ENCODE peak calls at places on chromosome 18, in six cellular contexts. P is AG04450, L is left lung, Z is uterus, T is epithelial cell of esophagus, J is fibroblast of villous mesenchyme. M is an unnamed sample.

GRCh38 chr18:33116376-33116775 is 324.1 kb downstream of the CCDC178 start:
- DNase-seq in P (no peak), L (peak), Z (peak), T (peak), J (no peak), M (peak)

GRCh38 chr18:58285731-58286130 is 241.7 kb downstream of the NEDD4L start:
- DNase-seq in P (no peak), L (no peak), Z (no peak), T (no peak), J (no peak), M (no peak)

GRCh38 chr18:21167641-21168372 is 56.2 kb upstream of the ROCK1 start:
- DNase-seq in P (no peak), L (no peak), Z (no peak), T (peak), J (no peak), M (peak)

GRCh38 chr18:39149211-39149806 is 1583.7 kb upstream of the CELF4 start:
- DNase-seq in P (no peak), L (no peak), Z (no peak), T (no peak), J (no peak), M (no peak)

GRCh38 chr18:22726469-22726868 is 206.7 kb upstream of the RBBP8 start:
- DNase-seq in P (no peak), L (no peak), Z (no peak), T (peak), J (no peak), M (no peak)

GRCh38 chr18:27838230-27838629 is 338.7 kb downstream of the CDH2 start:
- DNase-seq in P (no peak), L (no peak), Z (no peak), T (peak), J (no peak), M (no peak)

GRCh38 chr18:36411745-36412168 is 114.2 kb downstream of the FHOD3 start:
- DNase-seq in P (no peak), L (no peak), Z (no peak), T (peak), J (peak), M (no peak)

GRCh38 chr18:79785831-79786230 is 11.9 kb upstream of the KCNG2 start:
- DNase-seq in P (no peak), L (peak), Z (no peak), T (no peak), J (no peak), M (no peak)

GRCh38 chr18:79641722-79642497 is 37.7 kb upstream of the CTDP1 start:
- DNase-seq in P (no peak), L (no peak), Z (no peak), T (no peak), J (no peak), M (no peak)

GRCh38 chr18:13181765-13182164 is 36.8 kb upstream of the LDLRAD4 start:
- DNase-seq in P (no peak), L (no peak), Z (no peak), T (no peak), J (no peak), M (no peak)

GRCh38 chr18:77132369-77133050 is at the start of gene MBP:
- DNase-seq in P (no peak), L (peak), Z (peak), T (peak), J (no peak), M (peak)

GRCh38 chr18:57660961-57661360 is 39.3 kb upstream of the NARS1 start:
- DNase-seq in P (peak), L (no peak), Z (no peak), T (no peak), J (peak), M (no peak)

GRCh38 chr18:48100712-48101165 is 170.3 kb upstream of the SMAD2 start:
- DNase-seq in P (no peak), L (no peak), Z (peak), T (no peak), J (no peak), M (no peak)

GRCh38 chr18:43661570-43661969 is 384.3 kb upstream of the SYT4 start:
- DNase-seq in P (peak), L (no peak), Z (no peak), T (peak), J (peak), M (no peak)
- H3K4me3 ChIP-seq in P (no peak), L (no peak), Z (no peak), T (no peak), J (no peak), M (no peak)

GRCh38 chr18:50836521-50836957 is 16.7 kb upstream of the MRO start:
- DNase-seq in P (no peak), L (no peak), Z (no peak), T (peak), J (peak), M (no peak)
- H3K4me3 ChIP-seq in P (no peak), L (no peak), Z (no peak), T (no peak), J (no peak), M (no peak)

DNA sequence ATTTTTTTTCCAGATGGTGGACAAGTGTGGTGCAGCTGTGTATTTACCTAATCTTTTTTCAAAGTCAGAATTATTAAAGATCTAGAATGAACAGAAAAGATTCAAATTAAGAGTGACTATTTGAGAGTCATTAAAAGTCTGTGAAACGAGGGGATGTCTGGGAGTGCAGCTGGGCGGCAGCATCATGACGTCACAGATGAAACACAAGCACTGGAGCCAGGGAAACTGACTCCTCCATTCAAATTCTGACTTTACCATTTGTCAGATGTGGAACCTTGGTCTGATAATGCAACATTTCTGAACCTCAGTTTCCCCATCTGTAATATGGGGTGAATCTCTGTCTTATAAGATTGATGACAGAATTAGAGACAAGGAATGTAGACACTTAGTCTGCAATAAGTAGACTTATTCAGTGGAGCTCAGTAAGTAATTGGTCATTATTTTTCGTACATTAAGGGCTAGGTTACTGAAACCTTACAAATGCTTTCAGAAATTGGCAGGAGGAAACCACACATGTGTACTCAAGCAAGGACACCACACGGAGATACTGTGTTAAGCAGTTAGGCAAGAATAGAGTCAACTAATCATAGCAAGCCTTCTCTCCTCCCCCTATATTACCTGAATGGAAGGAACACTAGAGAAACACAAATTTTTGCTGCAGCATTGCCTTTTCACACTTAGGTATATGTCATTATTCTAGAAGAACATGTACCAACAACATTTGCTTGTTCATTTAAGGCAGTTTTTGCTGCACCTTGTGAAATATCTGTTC is 27.8 kb upstream of the CXXC1 start:
- DNase-seq in P (no peak), L (no peak), Z (no peak), T (no peak), J (no peak), M (no peak)
- H3K4me3 ChIP-seq in P (no peak), L (no peak), Z (no peak), T (no peak), J (no peak), M (no peak)

DNA sequence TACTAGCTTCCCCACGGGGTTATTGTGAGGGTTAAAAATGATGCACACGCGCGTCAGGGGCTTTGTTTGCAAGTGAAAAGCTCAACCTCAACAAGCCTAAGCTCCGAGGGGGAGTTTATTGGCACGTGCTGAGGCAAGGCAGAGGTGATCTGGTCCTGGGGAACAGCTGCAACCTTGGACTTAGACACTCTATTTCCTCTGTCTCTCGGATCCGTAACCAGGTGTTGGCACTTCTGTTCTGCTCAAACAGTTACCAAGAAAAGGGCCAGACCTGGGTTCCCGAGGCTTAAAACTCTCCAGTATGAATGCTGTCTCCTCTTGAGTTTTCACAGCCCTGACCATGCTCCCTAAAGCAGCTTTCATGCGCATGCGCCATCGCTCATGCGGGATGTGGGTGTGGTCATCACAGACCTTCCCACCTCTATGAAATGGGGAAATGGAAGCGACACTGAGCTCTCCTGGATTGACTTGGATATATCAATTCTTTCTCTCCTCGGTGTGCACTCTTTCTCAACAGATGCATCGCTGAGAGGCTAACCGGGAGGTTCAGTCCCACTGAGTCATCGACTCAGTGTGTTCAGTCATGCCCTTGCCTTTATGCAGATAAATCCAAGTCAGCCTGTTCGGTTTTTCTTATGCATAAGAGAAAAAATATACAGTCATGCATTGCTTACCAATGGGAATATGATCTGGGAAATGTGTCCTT is 19.9 kb upstream of the RAB31 start:
- DNase-seq in P (no peak), L (no peak), Z (no peak), T (peak), J (no peak), M (no peak)
- H3K4me3 ChIP-seq in P (no peak), L (no peak), Z (no peak), T (no peak), J (no peak), M (no peak)

DNA sequence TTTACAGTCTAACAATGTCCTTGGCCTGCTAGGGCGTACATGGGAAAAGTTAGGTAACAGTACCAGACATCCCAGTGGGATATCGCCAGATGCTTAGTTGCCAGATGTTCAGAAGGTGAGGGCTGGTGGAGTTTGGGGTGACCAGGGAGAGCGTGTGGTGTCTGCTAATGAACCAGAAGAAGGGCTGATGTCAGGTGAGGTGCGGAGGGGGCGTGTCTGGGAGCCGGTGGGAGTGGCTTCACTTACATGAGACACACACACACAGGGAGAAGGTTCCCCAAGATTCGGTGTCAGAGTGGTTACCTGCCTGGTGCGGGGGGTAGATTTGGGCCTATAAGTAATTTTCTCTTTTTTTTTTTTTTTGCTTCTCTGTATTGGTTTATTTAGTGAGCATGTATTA is 12.2 kb downstream of the RAB31 start:
- DNase-seq in P (no peak), L (no peak), Z (no peak), T (no peak), J (no peak), M (no peak)
- H3K4me3 ChIP-seq in P (no peak), L (no peak), Z (no peak), T (no peak), J (no peak), M (no peak)

GRCh38 chr18:34978953-34979608 is 62.1 kb upstream of the MAPRE2 start:
- DNase-seq in P (peak), L (peak), Z (peak), T (peak), J (peak), M (peak)
- H3K4me3 ChIP-seq in P (peak), L (peak), Z (peak), T (peak), J (peak), M (peak)

GRCh38 chr18:55346961-55347740 is 240.8 kb downstream of the TCF4 start:
- DNase-seq in P (no peak), L (no peak), Z (no peak), T (no peak), J (no peak), M (no peak)
- H3K4me3 ChIP-seq in P (no peak), L (no peak), Z (no peak), T (no peak), J (no peak), M (no peak)

GRCh38 chr18:74501386-74501785 is 5.2 kb downstream of the CNDP2 start:
- DNase-seq in P (no peak), L (no peak), Z (no peak), T (peak), J (no peak), M (peak)
- H3K4me3 ChIP-seq in P (no peak), L (peak), Z (no peak), T (peak), J (no peak), M (no peak)

DNA sequence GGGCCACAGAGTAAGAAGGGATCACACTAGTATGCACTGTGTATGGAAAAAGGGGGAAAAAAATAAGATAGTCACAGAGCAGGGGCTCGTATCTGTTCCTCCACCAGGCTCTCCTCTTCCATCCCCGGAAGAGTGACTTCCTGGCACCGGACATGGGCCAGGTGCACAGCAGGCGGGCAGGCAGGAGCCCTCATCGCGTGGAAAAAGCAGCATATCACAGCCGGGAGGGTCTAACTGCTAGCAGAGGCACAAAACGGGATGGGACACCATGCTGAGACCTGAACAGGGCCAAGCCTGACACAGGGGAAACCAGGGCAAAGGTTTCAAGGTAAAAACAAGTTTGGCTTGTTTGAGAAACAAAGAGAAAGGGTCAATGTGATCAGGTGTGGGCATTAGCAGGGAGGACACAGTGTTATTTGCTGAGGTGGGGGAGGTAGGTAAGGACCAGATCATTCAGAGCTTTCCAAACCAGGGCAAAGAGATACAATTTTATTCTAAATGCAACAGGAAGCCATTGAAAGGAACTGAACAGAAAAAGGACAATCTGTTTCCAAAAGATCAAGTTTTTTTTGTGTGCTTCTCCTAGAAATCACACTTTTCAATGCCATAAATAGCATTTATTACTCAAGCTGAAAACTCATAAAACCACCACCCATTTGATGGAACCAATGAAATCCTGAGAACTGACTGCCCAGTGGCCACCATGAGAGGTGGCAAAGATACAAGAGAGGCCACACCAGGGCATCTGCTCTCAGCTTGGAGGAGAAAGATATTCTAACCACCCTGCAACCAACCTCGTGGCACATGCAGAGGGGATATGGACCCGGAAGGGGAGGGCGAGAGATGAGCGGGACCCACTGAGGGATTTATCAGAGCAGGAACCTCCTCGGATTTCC is 9.2 kb downstream of the CYB5A start:
- DNase-seq in P (no peak), L (no peak), Z (no peak), T (no peak), J (no peak), M (no peak)
- H3K4me3 ChIP-seq in P (no peak), L (no peak), Z (no peak), T (no peak), J (no peak), M (no peak)

M was measured in prostate gland.